ENCODE peak calls at places on chromosome 18, in five cellular contexts. M, J, S, Z and N are unnamed samples. For H3K36me3, the result is how much of the 10 kb centered on the place peaks cover.

GRCh38 chr18:75898666-75899065 is 471.2 kb upstream of the SMIM21 start:
- DNase-seq in Z (no peak), M (no peak), J (no peak), S (no peak), N (no peak)

GRCh38 chr18:48896875-48897511 is 53.8 kb downstream of the SMAD7 start:
- DNase-seq in J (peak), M (peak), Z (no peak), S (peak), N (peak)

GRCh38 chr18:31667185-31667584 is 17.2 kb downstream of the B4GALT6 start:
- DNase-seq in Z (no peak), M (no peak), S (no peak), J (no peak), N (no peak)

GRCh38 chr18:28684746-28685145 is 507.8 kb upstream of the CDH2 start:
- DNase-seq in S (no peak), J (no peak), Z (no peak), M (no peak), N (no peak)

GRCh38 chr18:36035253-36035652 is 32.1 kb downstream of the RPRD1A start:
- DNase-seq in J (no peak), Z (no peak), S (no peak), M (no peak), N (no peak)

GRCh38 chr18:13381907-13382682 is 163.5 kb downstream of the LDLRAD4 start:
- DNase-seq in S (no peak), M (no peak), Z (no peak), J (peak), N (peak)

GRCh38 chr18:11245889-11246288 is 96.5 kb upstream of the PIEZO2 start:
- DNase-seq in J (no peak), M (no peak), Z (no peak), S (no peak), N (no peak)

GRCh38 chr18:67302043-67302442 is 214.5 kb downstream of the DSEL start:
- DNase-seq in M (peak), J (no peak), S (no peak), Z (no peak), N (no peak)

GRCh38 chr18:23451491-23451890 is 1.6 kb upstream of the RIOK3 start:
- DNase-seq in M (no peak), J (no peak), S (peak), Z (no peak), N (no peak)

GRCh38 chr18:29123706-29124530 is 947.0 kb upstream of the CDH2 start:
- DNase-seq in Z (no peak), S (no peak), M (no peak), J (no peak), N (no peak)

GRCh38 chr18:74951165-74951760 is 257.7 kb downstream of the PTGR3 start:
- DNase-seq in M (peak), J (peak), Z (peak), S (no peak), N (no peak)

GRCh38 chr18:47150029-47150823 is at the start of gene HDHD2:
- DNase-seq in M (peak), J (peak), Z (peak), S (peak), N (peak)

GRCh38 chr18:48676756-48677368 is 138.0 kb downstream of the CTIF start:
- DNase-seq in M (peak), J (peak), S (peak), Z (no peak), N (peak)

GRCh38 chr18:46555724-46556123 is 101.3 kb downstream of the LOXHD1 start:
- DNase-seq in S (no peak), J (no peak), Z (no peak), M (peak), N (no peak)

GRCh38 chr18:34957119-34957863 is 83.9 kb upstream of the MAPRE2 start:
- DNase-seq in J (no peak), S (no peak), M (no peak), Z (no peak), N (no peak)

GRCh38 chr18:55251186-55251995 is 292.1 kb upstream of the CCDC68 start:
- DNase-seq in M (peak), Z (no peak), S (no peak), J (no peak), N (no peak)

GRCh38 chr18:21383031-21383430 is 141.0 kb downstream of the GREB1L start:
- DNase-seq in J (no peak), S (no peak), Z (no peak), M (no peak), N (no peak)

DNA sequence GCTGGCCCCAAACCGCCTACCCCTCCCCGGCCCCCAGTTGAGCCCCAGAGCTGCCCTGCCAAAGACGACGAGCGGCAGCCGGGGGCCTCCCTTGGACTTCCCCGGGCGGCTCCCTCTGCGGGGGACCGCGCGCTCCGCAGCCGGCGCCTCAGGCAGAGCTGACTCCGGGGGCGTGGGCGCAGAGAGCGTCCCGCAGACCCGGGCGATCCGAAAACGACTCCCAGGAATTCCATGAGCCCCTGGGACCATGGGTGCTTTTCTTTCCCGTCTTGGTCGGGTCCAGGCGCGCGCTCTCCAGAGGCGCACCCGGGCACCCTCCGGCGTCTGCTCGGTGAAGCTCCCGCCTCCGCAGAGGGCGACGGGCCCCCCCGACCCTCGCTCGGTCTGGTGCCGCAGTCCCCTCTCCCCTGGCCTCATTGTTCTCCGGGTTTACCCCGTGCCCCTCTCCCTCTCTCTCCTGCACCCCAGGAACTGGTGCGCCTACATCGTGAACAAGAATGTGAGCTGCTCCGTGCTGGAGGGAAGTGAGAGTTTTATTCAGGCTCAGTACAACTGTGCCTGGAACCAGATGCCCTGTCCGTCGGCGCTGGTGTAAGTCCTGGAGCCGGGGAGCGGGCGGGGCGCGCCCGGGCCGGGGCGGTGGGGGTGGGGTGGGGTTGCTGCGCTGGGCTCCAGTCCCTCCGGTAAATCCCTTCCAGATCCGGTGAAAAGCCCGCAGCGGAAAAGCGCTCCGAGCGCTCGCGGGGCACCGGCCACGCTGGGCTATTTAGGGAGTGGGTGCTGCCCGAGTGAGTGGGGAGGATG is 737 bp downstream of the EMILIN2 start:
- DNase-seq in M (no peak), S (peak), Z (no peak), J (no peak), N (peak)
- TF ChIP-seq CTCF in M (no peak), S (no peak), Z (no peak), J (no peak), N (no peak)

GRCh38 chr18:77062518-77063003 is 70.0 kb downstream of the MBP start:
- DNase-seq in M (no peak), J (peak), S (peak), Z (no peak), N (no peak)
- H3K36me3 ChIP-seq in M (under half), J (under half), S (under half), Z (under half), N (under half)

GRCh38 chr18:65091737-65092329 is 659.0 kb upstream of the CDH7 start:
- DNase-seq in M (peak), Z (peak), S (no peak), J (no peak), N (no peak)
- TF ChIP-seq CTCF in M (peak), Z (peak), S (peak), J (no peak), N (no peak)

DNA sequence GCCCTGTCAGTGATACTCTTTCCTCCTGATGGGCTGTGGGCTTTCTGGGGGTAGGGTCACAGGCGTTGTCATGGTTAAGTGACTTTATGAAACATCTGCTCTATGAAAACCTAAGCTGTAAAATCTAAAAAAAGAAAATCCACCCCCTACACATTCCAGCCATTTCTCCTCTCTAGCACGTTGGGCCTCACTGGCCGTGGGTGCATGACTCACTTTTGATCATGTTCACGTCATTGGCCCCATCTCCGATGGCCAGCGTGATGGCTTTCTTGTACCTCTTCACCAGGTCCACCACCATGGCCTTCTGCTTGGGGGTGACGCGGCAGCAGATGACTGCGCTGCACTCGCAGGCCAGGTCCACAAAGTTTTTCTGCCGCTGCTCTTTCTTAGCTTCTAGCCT is 39.3 kb upstream of the NARS1 start:
- DNase-seq in Z (no peak), J (no peak), M (no peak), S (no peak), N (no peak)
- H3K36me3 ChIP-seq in Z (under half), J (half or more), M (under half), S (under half), N (under half)

GRCh38 chr18:37487400-37487831 is 78.2 kb downstream of the CELF4 start:
- DNase-seq in J (no peak), Z (no peak), S (no peak), M (no peak), N (no peak)

GRCh38 chr18:37486848-37487247 is 78.8 kb downstream of the CELF4 start:
- DNase-seq in M (no peak), Z (no peak), J (no peak), S (no peak), N (no peak)

GRCh38 chr18:37489998-37490397 is 75.6 kb downstream of the CELF4 start:
- DNase-seq in S (no peak), Z (no peak), M (no peak), J (no peak), N (no peak)

GRCh38 chr18:37491526-37491925 is 74.1 kb downstream of the CELF4 start:
- DNase-seq in M (no peak), S (no peak), Z (no peak), J (no peak), N (no peak)

GRCh38 chr18:37489011-37489410 is 76.6 kb downstream of the CELF4 start:
- DNase-seq in S (no peak), Z (no peak), J (no peak), M (no peak), N (no peak)
- TF ChIP-seq CTCF in S (no peak), Z (no peak), J (no peak), M (no peak), N (no peak)

DNA sequence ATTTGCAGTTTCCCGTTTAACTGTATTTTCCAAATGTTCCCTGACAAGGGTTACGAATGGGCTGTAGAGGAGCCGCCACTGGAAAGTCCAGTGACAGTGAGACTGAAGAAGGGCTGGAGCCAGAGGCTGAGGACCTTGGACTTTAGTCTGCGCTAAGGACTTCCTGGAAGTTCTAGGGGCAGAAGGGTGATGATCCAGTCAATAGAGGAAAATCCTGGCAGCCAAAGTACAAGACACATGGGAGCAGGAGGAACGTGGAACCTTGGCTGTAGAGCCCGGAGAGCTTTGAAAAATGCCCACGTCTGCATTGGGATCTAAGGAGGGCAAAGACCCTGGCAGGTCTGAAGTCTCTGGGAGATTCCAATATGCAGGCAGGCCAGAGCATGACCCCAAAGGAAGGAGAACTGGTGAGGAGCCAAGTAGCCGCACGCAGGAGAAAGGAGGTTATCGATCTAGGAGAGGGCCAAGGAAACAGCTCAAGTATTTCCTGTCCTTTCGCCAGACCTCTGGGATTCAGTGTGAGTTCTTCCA is 28.5 kb downstream of the MBP start:
- DNase-seq in J (no peak), S (no peak), M (no peak), Z (no peak), N (no peak)
- H3K36me3 ChIP-seq in J (under half), S (under half), M (under half), Z (under half), N (under half)

GRCh38 chr18:45441110-45441842 is 174.0 kb upstream of the SLC14A2 start:
- DNase-seq in M (peak), J (no peak), Z (no peak), S (no peak), N (no peak)
- TF ChIP-seq CTCF in M (peak), J (no peak), Z (peak), S (no peak), N (no peak)

DNA sequence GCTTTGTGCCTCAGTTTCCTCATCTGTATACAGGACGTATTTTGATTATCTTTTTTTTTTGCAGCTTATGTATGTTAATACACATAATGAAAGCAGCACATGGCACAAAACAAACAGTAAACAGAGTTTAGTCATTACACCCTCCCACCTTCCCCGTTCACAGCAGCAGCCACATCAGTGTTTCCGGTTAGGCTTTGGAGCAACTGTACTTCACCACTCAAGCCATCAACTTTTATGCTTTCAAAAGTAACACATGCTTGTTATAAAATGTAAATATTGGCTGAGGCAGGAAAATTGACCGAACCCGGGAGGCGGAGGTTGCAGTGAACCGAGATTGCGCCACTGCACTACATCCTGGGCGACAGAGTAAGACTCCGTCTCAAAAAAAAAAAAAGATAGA is 117.3 kb downstream of the MTCL1 start:
- DNase-seq in Z (no peak), J (no peak), M (no peak), S (no peak), N (peak)
- H3K36me3 ChIP-seq in Z (under half), J (half or more), M (under half), S (under half), N (under half)

DNA sequence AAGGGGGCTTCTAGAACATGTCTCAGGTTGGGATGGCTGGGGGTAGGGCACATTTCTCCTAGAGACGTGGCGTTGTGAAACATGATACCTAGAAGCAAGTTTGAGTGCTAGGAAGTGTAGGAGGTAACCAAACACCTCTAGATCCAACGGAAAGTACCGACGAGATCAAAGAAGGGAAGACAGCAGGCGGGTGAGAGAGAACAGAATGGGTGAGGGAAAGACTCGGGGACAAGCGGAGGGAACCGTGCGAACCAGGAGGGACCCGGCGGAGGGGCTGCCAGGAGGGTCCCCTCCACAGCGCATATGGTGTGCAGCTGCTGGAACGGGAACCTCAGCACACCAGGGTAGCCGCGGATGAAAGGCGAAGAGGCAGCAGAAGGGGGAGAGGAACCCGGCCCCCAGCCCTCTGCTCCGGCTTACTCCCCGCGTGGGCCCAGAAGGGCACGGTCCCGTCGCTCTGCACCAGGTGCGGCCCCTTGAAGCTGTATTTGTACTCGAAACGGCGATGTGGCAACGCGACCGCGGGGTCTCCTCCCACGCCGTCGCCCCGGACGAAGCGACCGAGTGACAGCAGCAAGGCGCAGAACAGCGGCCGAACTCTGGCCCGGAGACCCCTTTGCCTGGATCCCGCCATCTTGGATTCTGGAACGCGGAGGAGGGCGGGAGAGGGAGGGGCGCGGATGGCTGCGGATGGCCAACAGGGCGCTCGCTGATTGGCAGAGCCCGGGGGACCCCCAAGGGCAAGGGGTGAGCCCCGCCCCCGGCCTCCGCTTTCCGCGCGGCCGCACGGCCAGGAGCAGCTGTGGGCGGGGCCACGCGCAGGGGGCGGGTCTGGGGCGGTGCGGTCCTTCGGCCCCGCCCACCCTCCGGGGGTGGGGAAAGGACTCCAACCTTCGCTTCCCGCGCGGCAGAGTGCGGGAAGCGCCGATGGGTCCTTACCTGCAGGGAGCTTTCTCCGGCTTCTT is at the start of gene LMAN1:
- DNase-seq in M (peak), S (peak), J (peak), Z (peak), N (peak)
- TF ChIP-seq CTCF in M (no peak), S (no peak), J (no peak), Z (no peak), N (no peak)